ENCODE peak calls at places on chromosomes 4 and X, in five cellular contexts. N, Y, O, D and L are unnamed samples.

GRCh38 chr4:77178560-77178959 is 21.6 kb downstream of the CCNG2 start:
- DNase-seq in N (no peak), Y (no peak), O (no peak), D (no peak), L (no peak)

GRCh38 chr4:13344216-13344615 is 139.9 kb downstream of the RAB28 start:
- DNase-seq in N (no peak), Y (no peak), O (no peak), D (no peak), L (no peak)

GRCh38 chrX:13933352-13933751 is 96.3 kb downstream of the GEMIN8 start:
- DNase-seq in N (no peak), Y (no peak), O (no peak), D (no peak), L (no peak)

GRCh38 chr4:141066690-141067089 is 66.6 kb downstream of the RNF150 start:
- DNase-seq in N (no peak), Y (no peak), O (no peak), D (no peak), L (no peak)

GRCh38 chr4:114132830-114133229 is 153.4 kb upstream of the ARSJ start:
- DNase-seq in N (no peak), Y (no peak), O (no peak), D (no peak), L (no peak)

GRCh38 chrX:18288716-18289115 is 65.8 kb downstream of the SCML2 start:
- DNase-seq in N (no peak), Y (no peak), O (no peak), D (no peak), L (no peak)

GRCh38 chr4:6478546-6479220 is 6.3 kb upstream of the PPP2R2C start:
- DNase-seq in N (no peak), Y (no peak), O (no peak), D (peak; percentile 49), L (no peak)

GRCh38 chrX:80022363-80023031 is 7.9 kb downstream of the TBX22 start:
- DNase-seq in N (peak; percentile 73), Y (no peak), O (no peak), D (no peak), L (no peak)

GRCh38 chrX:130716822-130717405 is 186.1 kb downstream of the ENOX2 start:
- DNase-seq in N (no peak), Y (no peak), O (no peak), D (no peak), L (no peak)

GRCh38 chr4:99826016-99826415 is 9.4 kb downstream of the DAPP1 start:
- DNase-seq in N (no peak), Y (no peak), O (no peak), D (no peak), L (no peak)

GRCh38 chr4:20408596-20408995 is 156.9 kb downstream of the SLIT2 start:
- DNase-seq in N (no peak), Y (no peak), O (no peak), D (no peak), L (no peak)

GRCh38 chr4:121711263-121712000 is 14.7 kb upstream of the ANXA5 start:
- DNase-seq in N (peak; percentile 97), Y (peak; percentile 64), O (peak; percentile 69), D (peak; percentile 88), L (peak; percentile 90)

GRCh38 chrX:56761167-56761566 is 32.1 kb downstream of the NBDY start:
- DNase-seq in N (peak; percentile 43), Y (no peak), O (no peak), D (no peak), L (no peak)

GRCh38 chrX:11346283-11346682 is 53.1 kb downstream of the AMELX start:
- DNase-seq in N (no peak), Y (no peak), O (no peak), D (no peak), L (no peak)

GRCh38 chrX:39705299-39705698 is 392.5 kb downstream of the BCOR start:
- DNase-seq in N (peak; percentile 90), Y (no peak), O (peak; percentile 31), D (no peak), L (peak; percentile 90)

GRCh38 chrX:9141496-9141895 is 107.6 kb upstream of the FAM9B start:
- DNase-seq in N (no peak), Y (no peak), O (no peak), D (no peak), L (no peak)

GRCh38 chr4:100208964-100209363 is 18.7 kb upstream of the DDIT4L start:
- DNase-seq in N (no peak), Y (no peak), O (no peak), D (no peak), L (no peak)

GRCh38 chr4:165680821-165681220 is 192.2 kb upstream of the TLL1 start:
- DNase-seq in N (no peak), Y (no peak), O (no peak), D (no peak), L (no peak)

GRCh38 chr4:52958232-52958631 is 96.1 kb downstream of the RASL11B start:
- DNase-seq in N (no peak), Y (no peak), O (no peak), D (no peak), L (no peak)

GRCh38 chr4:110622841-110623709 is at the start of gene PITX2:
- DNase-seq in N (peak; percentile 86), Y (peak; percentile 86), O (peak; percentile 75), D (peak; percentile 97), L (peak; percentile 97)

GRCh38 chr4:21476753-21477152 is 471.8 kb downstream of the KCNIP4 start:
- DNase-seq in N (no peak), Y (no peak), O (no peak), D (no peak), L (no peak)

GRCh38 chr4:2417765-2418651 is at the start of gene ZFYVE28:
- DNase-seq in N (peak; percentile 87), Y (peak; percentile 58), O (no peak), D (no peak), L (no peak)

GRCh38 chrX:40007746-40008705 is 89.7 kb downstream of the BCOR start:
- DNase-seq in N (no peak), Y (no peak), O (no peak), D (no peak), L (no peak)

GRCh38 chr4:6769984-6770420 is 12.5 kb upstream of the KIAA0232 start:
- DNase-seq in N (no peak), Y (no peak), O (no peak), D (peak; percentile 26), L (no peak)

GRCh38 chr4:19927381-19927780 is 324.3 kb upstream of the SLIT2 start:
- DNase-seq in N (no peak), Y (no peak), O (no peak), D (no peak), L (no peak)